ENCODE peak calls at places on chromosomes 16 and 17, in four cellular contexts. A, G, S and D are unnamed samples. For H3K27me3 and H3K4me1, the result is how much of the 10 kb centered on the place peaks cover.

GRCh38 chr16:67504190-67505021 is 21.1 kb upstream of the AGRP start:
- DNase-seq in S (no peak), A (no peak), G (no peak), D (no peak)

GRCh38 chr17:49224198-49224996 is 6.2 kb downstream of the PHOSPHO1 start:
- DNase-seq in A (no peak), G (no peak), S (peak), D (no peak)

GRCh38 chr17:58289869-58290268 is 9.1 kb upstream of the MPO start:
- DNase-seq in A (no peak), S (no peak), G (no peak), D (no peak)

GRCh38 chr16:53053967-53054669 is 673 bp upstream of the CHD9 start:
- DNase-seq in G (no peak), S (no peak), A (no peak), D (no peak)

GRCh38 chr17:75087558-75088453 is at the start of gene SLC16A5:
- DNase-seq in A (peak), G (no peak), S (peak), D (peak)

GRCh38 chr17:19327039-19327776 is 35.3 kb downstream of the B9D1 start:
- DNase-seq in G (no peak), A (no peak), S (no peak), D (no peak)

GRCh38 chr16:27154573-27155521 is 48.5 kb upstream of the KDM8 start:
- DNase-seq in S (peak), G (no peak), A (peak), D (no peak)

GRCh38 chr16:10103096-10103495 is 79.1 kb downstream of the GRIN2A start:
- DNase-seq in G (no peak), S (no peak), A (peak), D (no peak)

GRCh38 chr16:89320717-89321501 is 103.4 kb downstream of the ZNF778 start:
- DNase-seq in G (no peak), S (peak), A (no peak), D (no peak)

GRCh38 chr17:12409082-12409481 is 256.6 kb upstream of the MYOCD start:
- DNase-seq in G (no peak), A (no peak), S (no peak), D (no peak)

GRCh38 chr16:70470927-70471341 is 16.5 kb downstream of the FCSK start:
- DNase-seq in G (no peak), A (no peak), S (peak), D (no peak)

GRCh38 chr17:59074494-59074893 is 32.2 kb downstream of the TRIM37 start:
- DNase-seq in G (no peak), A (no peak), S (no peak), D (no peak)

GRCh38 chr16:72886366-72886974 is 161.5 kb downstream of the ZFHX3 start:
- DNase-seq in A (no peak), G (no peak), S (no peak), D (no peak)

GRCh38 chr16:56344518-56345405 is 80.6 kb downstream of the AMFR start:
- DNase-seq in A (no peak), G (no peak), S (no peak), D (no peak)

GRCh38 chr16:64975821-64976220 is 146.0 kb downstream of the CDH11 start:
- DNase-seq in A (no peak), G (no peak), S (no peak), D (no peak)

GRCh38 chr17:8081876-8082275 is 5.6 kb downstream of the ALOX12B start:
- DNase-seq in A (no peak), S (no peak), G (no peak), D (no peak)

GRCh38 chr16:74734361-74735161 is 33.9 kb upstream of the MLKL start:
- DNase-seq in S (peak), G (no peak), A (no peak), D (no peak)

GRCh38 chr17:78342438-78343098 is 17.3 kb downstream of the SOCS3 start:
- DNase-seq in A (peak), S (peak), G (peak), D (no peak)

GRCh38 chr17:75505640-75506039 is 9.7 kb downstream of the CASKIN2 start:
- DNase-seq in S (no peak), G (no peak), A (no peak), D (no peak)

GRCh38 chr17:72771734-72772133 is 320.8 kb downstream of the SLC39A11 start:
- DNase-seq in A (no peak), S (no peak), G (no peak), D (no peak)

GRCh38 chr17:21239680-21240374 is 13.4 kb downstream of the NATD1 start:
- DNase-seq in A (no peak), G (no peak), S (peak), D (no peak)

GRCh38 chr16:19008245-19008644 is 24.5 kb downstream of the TMC7 start:
- DNase-seq in S (no peak), A (no peak), G (no peak), D (no peak)

GRCh38 chr16:66996983-66997358 is 8.6 kb downstream of the CES4A start:
- DNase-seq in G (no peak), S (no peak), A (no peak), D (no peak)

GRCh38 chr16:63057342-63057741 is 1021.1 kb upstream of the CDH8 start:
- DNase-seq in A (no peak), S (no peak), G (no peak), D (no peak)

GRCh38 chr17:38559880-38560230 is 45.9 kb downstream of the SRCIN1 start:
- DNase-seq in S (no peak), G (no peak), A (no peak), D (no peak)

GRCh38 chr17:38559025-38559879 is 46.5 kb downstream of the SRCIN1 start:
- DNase-seq in G (no peak), A (peak), S (peak), D (no peak)

GRCh38 chr17:38557395-38557794 is 48.4 kb downstream of the SRCIN1 start:
- DNase-seq in G (no peak), A (no peak), S (no peak), D (no peak)

GRCh38 chr17:38557836-38558750 is 47.7 kb downstream of the SRCIN1 start:
- DNase-seq in A (peak), G (peak), S (peak), D (no peak)

DNA sequence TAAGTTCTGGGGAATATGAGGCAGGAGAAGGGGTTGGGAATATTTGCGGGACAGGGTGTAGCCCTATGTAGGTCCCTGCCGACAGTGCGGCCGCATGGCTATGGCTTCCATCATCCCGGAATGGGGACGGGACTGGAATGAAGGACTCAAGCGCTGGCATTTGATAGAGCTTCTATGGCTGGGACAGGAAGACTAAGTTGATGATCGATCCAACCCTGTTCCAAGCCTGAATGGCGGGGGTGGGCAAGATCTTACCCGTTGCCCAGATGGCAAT is 47.1 kb downstream of the SRCIN1 start:
- DNase-seq in A (no peak), G (no peak), S (peak), D (no peak)
- H3K27me3 ChIP-seq in A (under half), G (under half), S (half or more), D (under half)

DNA sequence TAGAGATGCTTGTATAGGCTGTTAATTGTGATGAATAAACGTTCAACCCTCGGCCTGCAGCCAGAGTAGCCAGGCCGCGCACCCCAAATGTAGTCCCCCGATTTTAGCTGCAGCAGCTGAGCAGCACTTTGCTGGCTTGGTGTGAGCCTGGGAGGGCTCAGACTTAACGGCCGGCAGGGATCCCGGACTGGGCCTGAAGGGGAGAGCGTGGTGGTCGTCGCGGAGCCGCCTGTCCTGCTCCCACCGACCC is 11.9 kb downstream of the ZNF629 start:
- DNase-seq in S (no peak), G (no peak), A (no peak), D (no peak)
- H3K27ac ChIP-seq in S (no peak), G (peak), A (peak), D (peak)

DNA sequence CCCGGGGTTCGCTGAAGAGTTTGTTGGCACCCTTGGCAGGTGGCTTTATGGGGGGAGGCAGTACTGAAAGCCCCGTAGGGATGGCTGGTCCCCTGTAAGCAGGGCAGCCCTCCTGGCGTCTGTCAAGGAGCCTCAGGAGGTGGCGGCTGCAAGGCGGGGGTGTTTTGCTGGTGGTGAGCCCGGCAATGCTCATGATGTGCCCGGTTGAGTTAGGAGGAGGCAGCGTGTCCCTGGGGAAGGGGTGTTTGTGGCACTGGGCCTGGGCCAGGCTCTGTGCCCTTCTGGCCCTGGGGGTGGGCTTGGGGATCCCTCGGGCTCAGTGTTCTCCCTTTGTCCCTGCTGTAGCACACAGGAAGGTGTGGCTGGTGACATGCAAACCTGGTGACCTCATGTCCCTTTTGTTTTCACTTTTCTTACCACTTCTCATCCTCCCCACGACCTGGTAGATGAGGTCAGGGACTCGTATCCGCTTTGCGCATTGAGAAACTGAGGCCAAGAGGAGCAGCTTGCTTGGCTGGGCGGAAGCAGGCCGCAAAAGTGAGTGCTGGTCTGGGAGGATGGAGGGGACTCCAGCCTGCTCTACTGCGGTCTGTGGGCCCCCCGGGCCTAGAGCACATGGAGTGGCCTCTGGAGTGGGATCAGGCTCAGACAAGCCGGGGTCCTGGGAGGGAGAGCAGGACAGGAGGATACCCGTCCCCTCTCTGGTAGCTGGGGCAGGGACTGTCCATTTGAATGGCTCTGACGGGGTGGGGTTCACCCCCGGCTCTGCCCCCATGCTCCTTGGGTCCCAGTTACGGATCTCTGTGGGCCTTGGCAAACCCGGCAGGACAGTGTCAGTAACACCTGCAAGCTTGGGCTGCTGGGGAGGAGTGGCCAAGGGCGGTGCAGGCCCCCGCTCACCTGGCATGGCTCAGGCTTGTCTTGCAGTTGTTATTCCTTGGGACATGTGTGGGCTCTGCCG is 2.2 kb downstream of the SNN start:
- DNase-seq in G (no peak), S (peak), A (no peak), D (no peak)
- H3K4me1 ChIP-seq in G (half or more), S (under half), A (under half), D (half or more)

GRCh38 chr16:48906076-48906475 is 296.1 kb upstream of the N4BP1 start:
- DNase-seq in A (no peak), S (peak), G (no peak), D (no peak)
- H3K27me3 ChIP-seq in A (under half), S (under half), G (under half), D (under half)

GRCh38 chr16:3720418-3720817 is 3.1 kb upstream of the TRAP1 start:
- DNase-seq in S (peak), A (no peak), G (no peak), D (no peak)

GRCh38 chr16:3718628-3719027 is 1.3 kb upstream of the TRAP1 start:
- DNase-seq in G (no peak), A (no peak), S (no peak), D (no peak)

GRCh38 chr16:3717235-3718018 is at the start of gene TRAP1:
- DNase-seq in S (peak), A (peak), G (peak), D (no peak)

GRCh38 chr16:3716831-3717234 is 491 bp downstream of the TRAP1 start:
- DNase-seq in G (no peak), A (no peak), S (peak), D (no peak)

GRCh38 chr16:3718019-3718391 is 681 bp upstream of the TRAP1 start:
- DNase-seq in G (no peak), A (no peak), S (peak), D (no peak)
- H3K27ac ChIP-seq in G (peak), A (peak), S (peak), D (peak)

GRCh38 chr17:42118126-42118510 is 3.0 kb downstream of the KAT2A start:
- DNase-seq in S (no peak), A (no peak), G (no peak), D (no peak)
- H3K4me1 ChIP-seq in S (under half), A (under half), G (under half), D (under half)

DNA sequence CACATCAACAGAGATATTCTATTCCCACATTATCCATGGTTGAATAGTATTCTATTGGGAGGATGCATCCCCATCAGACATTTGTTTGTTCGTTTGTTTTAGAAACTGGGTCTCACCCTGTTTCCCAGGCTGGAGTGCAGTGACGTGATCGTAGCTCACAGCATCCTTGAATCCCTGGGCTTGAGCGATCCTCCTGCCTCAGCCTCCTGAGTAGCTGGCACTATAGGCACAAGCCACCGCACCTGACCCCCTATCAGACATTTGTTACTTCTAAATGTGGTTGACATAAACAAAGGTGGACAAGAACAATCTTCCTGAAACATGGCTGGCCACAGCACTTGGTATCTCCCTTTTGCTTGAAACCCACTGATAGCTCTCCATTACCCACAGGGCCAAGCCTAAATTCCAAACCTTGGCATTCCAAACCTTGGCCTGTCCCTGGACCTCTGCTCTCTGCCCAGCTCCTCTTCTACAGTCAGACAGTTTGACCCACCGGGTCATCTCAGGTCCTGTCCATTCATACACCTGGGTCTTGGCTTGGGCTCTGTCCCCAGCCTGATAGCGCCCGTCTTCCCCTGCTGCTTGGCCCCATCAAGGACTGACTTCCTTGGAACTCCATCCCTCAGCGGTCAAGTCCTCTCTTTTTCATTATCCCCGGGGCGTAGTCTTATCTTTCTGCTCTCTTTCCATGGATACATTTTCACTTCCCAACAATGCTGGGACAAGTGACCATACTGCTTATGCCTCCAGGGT is 1.5 kb upstream of the PRR29 start:
- DNase-seq in S (peak), G (no peak), A (peak), D (no peak)
- H3K27me3 ChIP-seq in S (under half), G (under half), A (under half), D (under half)

DNA sequence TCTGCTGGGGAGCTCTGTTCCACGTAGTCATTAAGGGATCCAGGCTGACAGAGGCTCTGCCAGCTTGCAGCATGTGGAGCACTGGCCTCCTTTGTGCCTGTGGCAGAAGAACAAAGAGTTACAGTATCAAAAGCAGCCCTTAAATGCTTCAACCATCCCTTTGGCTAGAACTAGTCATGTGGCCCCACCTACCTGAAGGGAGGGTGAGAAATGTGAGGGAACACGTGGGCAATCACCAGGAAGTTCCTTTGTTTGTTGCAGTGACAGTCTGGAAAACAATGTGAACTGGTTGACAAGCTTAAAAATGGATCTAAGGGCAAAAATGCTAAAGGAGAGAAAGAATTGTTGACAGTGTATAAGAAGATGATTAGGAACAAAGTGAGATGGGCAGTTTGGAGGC is 290.4 kb upstream of the HSBP1 start:
- DNase-seq in S (no peak), G (no peak), A (no peak), D (no peak)
- H3K27ac ChIP-seq in S (no peak), G (no peak), A (no peak), D (no peak)